ENCODE peak calls at places on chromosomes 2 and 18, in seven cellular contexts. D is NCI-H774; O is BJ; C is heart right ventricle; Q is stimulated activated CD4-positive, alpha-beta T cell treated with anti-CD3 and anti-CD28 coated beads, Interleukin-12 subunit alpha, Interleukin-12 subunit beta, amount 100 ng/mL, for 4 hours; H is bronchial epithelial cell; S is cardiac fibroblast. F is an unnamed sample.

GRCh38 chr2:79832540-79833234 is 319.8 kb downstream of the CTNNA2 start:
- DNase-seq in Q (no peak), S (no peak), H (peak), D (peak), O (no peak), C (no peak), F (no peak)

GRCh38 chr2:163659224-163659623 is 76.6 kb downstream of the FIGN start:
- DNase-seq in Q (no peak), H (peak), S (peak), C (no peak), D (no peak), O (no peak), F (peak)

GRCh38 chr18:28692337-28692736 is 515.4 kb upstream of the CDH2 start:
- DNase-seq in Q (no peak), O (no peak), S (no peak), C (no peak), D (no peak), H (no peak), F (no peak)

GRCh38 chr2:98730053-98730850 is 680 bp downstream of the MGAT4A start:
- DNase-seq in H (no peak), Q (peak), C (peak), S (no peak), D (peak), O (no peak), F (no peak)

GRCh38 chr2:151260492-151261239 is 997 bp downstream of the RBM43 start:
- DNase-seq in D (no peak), C (no peak), S (peak), O (no peak), Q (no peak), H (peak), F (peak)

GRCh38 chr2:151111599-151112278 is 149.9 kb downstream of the RBM43 start:
- DNase-seq in D (no peak), H (peak), Q (no peak), C (no peak), S (peak), O (peak), F (peak)

GRCh38 chr2:96534701-96535181 is 1.8 kb upstream of the ARID5A start:
- DNase-seq in D (peak), S (no peak), C (no peak), H (peak), Q (no peak), O (no peak), F (no peak)

GRCh38 chr18:8948471-8949149 is 153.9 kb upstream of the NDUFV2 start:
- DNase-seq in O (peak), D (no peak), Q (no peak), H (peak), S (peak), C (no peak), F (peak)

GRCh38 chr18:7096838-7097237 is 20.8 kb downstream of the LAMA1 start:
- DNase-seq in D (no peak), Q (no peak), O (no peak), H (no peak), C (no peak), S (no peak), F (no peak)

GRCh38 chr2:234763051-234763909 is 188.5 kb upstream of the SH3BP4 start:
- DNase-seq in Q (no peak), O (peak), D (no peak), C (peak), S (peak), H (peak), F (peak)

GRCh38 chr2:213425618-213426017 is 141.4 kb downstream of the SPAG16 start:
- DNase-seq in C (no peak), S (no peak), H (no peak), O (no peak), Q (no peak), D (no peak), F (no peak)

GRCh38 chr18:76808561-76808960 is 13.8 kb upstream of the ZNF236 start:
- DNase-seq in C (no peak), D (no peak), Q (no peak), H (no peak), S (no peak), O (no peak), F (no peak)